ENCODE peak calls at places on chromosomes 7 and 10, in seven cellular contexts. I is H1; D is astrocyte of the hippocampus; W is NCI-H2171 treated with DMSO at 0.1 percent for 48 hours; B is AG08396; M is stimulated activated CD8-positive, alpha-beta memory T cell treated with anti-CD3 and anti-CD28 coated beads, Interleukin-7, amount 100 ng/mL, for 1 hour; A is NAMALWA. H is an unnamed sample.

GRCh38 chr10:89648074-89648473 is 3.0 kb upstream of the PANK1 start:
- DNase-seq in I (no peak), B (no peak), A (no peak), M (no peak), D (no peak), W (peak; percentile 48), H (no peak)

GRCh38 chr10:128811943-128812342 is 655.1 kb upstream of the MGMT start:
- DNase-seq in W (no peak), B (no peak), M (no peak), D (no peak), A (no peak), I (peak; percentile 32), H (no peak)

GRCh38 chr7:82247814-82248433 is 195.7 kb downstream of the CACNA2D1 start:
- DNase-seq in A (peak; percentile 52), B (peak; percentile 10), M (no peak), D (peak; percentile 22), W (no peak), I (no peak), H (peak; percentile 18)

GRCh38 chr10:43943119-43943824 is 294.6 kb upstream of the ZNF32 start:
- DNase-seq in M (no peak), D (no peak), W (no peak), A (no peak), I (no peak), B (no peak), H (no peak)

GRCh38 chr10:89369142-89370105 is 8.4 kb upstream of the IFIT1B start:
- DNase-seq in W (no peak), I (no peak), D (peak; percentile 66), B (peak; percentile 36), A (peak; percentile 39), M (no peak), H (peak; percentile 85)

GRCh38 chr10:79292789-79293746 is 54.2 kb upstream of the PPIF start:
- DNase-seq in A (peak; percentile 8), W (no peak), M (no peak), I (peak; percentile 80), B (peak; percentile 68), D (peak; percentile 26), H (no peak)

GRCh38 chr7:7770228-7770627 is 51.8 kb upstream of the RPA3 start:
- DNase-seq in M (no peak), A (no peak), I (no peak), B (peak; percentile 35), D (peak; percentile 62), W (no peak), H (no peak)

GRCh38 chr10:93440591-93441012 is 41.5 kb downstream of the MYOF start:
- DNase-seq in A (no peak), I (no peak), B (no peak), M (no peak), D (no peak), W (peak; percentile 86), H (no peak)

GRCh38 chr10:23067939-23068775 is 27.2 kb upstream of the MSRB2 start:
- DNase-seq in I (peak; percentile 86), M (peak; percentile 18), A (peak; percentile 79), W (peak; percentile 21), D (peak; percentile 90), B (peak; percentile 57), H (peak; percentile 81)

GRCh38 chr10:129323311-129323710 is 143.7 kb upstream of the MGMT start:
- DNase-seq in A (no peak), W (no peak), B (no peak), D (no peak), I (no peak), M (no peak), H (no peak)

GRCh38 chr7:132485600-132486594 is 90.4 kb downstream of the PLXNA4 start:
- DNase-seq in I (no peak), D (no peak), W (no peak), M (peak; percentile 16), B (no peak), A (no peak), H (no peak)

GRCh38 chr10:75508814-75509306 is 77.4 kb downstream of the LRMDA start:
- DNase-seq in B (no peak), A (no peak), M (no peak), W (peak; percentile 13), I (no peak), D (peak; percentile 41), H (no peak)

GRCh38 chr7:4700577-4701235 is 18.6 kb downstream of the FOXK1 start:
- DNase-seq in I (no peak), M (no peak), D (peak; percentile 73), A (no peak), B (peak; percentile 72), W (no peak), H (no peak)

GRCh38 chr10:7000063-7000462 is 410.8 kb downstream of the SFMBT2 start:
- DNase-seq in M (no peak), B (no peak), A (no peak), D (peak; percentile 78), I (no peak), W (no peak), H (no peak)

GRCh38 chr10:14153570-14154055 is 177.1 kb downstream of the FRMD4A start:
- DNase-seq in I (peak; percentile 54), B (peak; percentile 40), D (no peak), M (no peak), A (no peak), W (peak; percentile 89), H (peak; percentile 21)

GRCh38 chr10:75353183-75353582 is 48.4 kb downstream of the ZNF503 start:
- DNase-seq in B (no peak), M (no peak), D (no peak), A (no peak), I (no peak), W (no peak), H (no peak)

GRCh38 chr7:155258233-155258575 is 39.5 kb upstream of the INSIG1 start:
- DNase-seq in W (no peak), B (peak; percentile 82), D (peak; percentile 89), M (no peak), I (no peak), A (no peak), H (peak; percentile 100)

GRCh38 chr7:32062150-32062549 is 8.1 kb downstream of the PDE1C start:
- DNase-seq in I (peak; percentile 86), D (peak; percentile 54), M (no peak), A (peak; percentile 58), B (peak; percentile 21), W (peak; percentile 12), H (peak; percentile 6)

GRCh38 chr7:139065323-139065722 is 29.5 kb upstream of the ZC3HAV1L start:
- DNase-seq in A (no peak), D (no peak), M (no peak), W (no peak), I (no peak), B (no peak), H (no peak)

GRCh38 chr7:106891545-106892410 is 26.7 kb downstream of the PIK3CG start:
- DNase-seq in W (no peak), A (peak; percentile 20), M (no peak), B (no peak), I (no peak), D (no peak), H (no peak)

GRCh38 chr10:50585921-50586739 is 37.6 kb downstream of the SGMS1 start:
- DNase-seq in D (no peak), A (no peak), M (no peak), W (no peak), I (no peak), B (peak; percentile 27), H (peak; percentile 42)

GRCh38 chr10:102451105-102451969 is at the start of gene C10orf95:
- DNase-seq in I (no peak), D (no peak), W (no peak), A (no peak), M (no peak), B (no peak), H (no peak)

GRCh38 chr7:142345817-142346216 is 88.0 kb upstream of the PRSS58 start:
- DNase-seq in M (no peak), I (no peak), A (no peak), W (no peak), D (no peak), B (no peak), H (no peak)

GRCh38 chr10:10629512-10629911 is 388.2 kb upstream of the CELF2 start:
- DNase-seq in W (no peak), B (no peak), D (no peak), M (no peak), A (no peak), I (no peak), H (no peak)

H was measured in myocyte.